ENCODE peak calls at places on chromosomes 4 and X, in five cellular contexts. L, F, E, T and Q are unnamed samples.
A peak's percentile ranks its signal among the peaks of the same experiment; 100 is the strongest.

GRCh38 chrX:17414839-17415238 is 39.8 kb downstream of the NHS start:
- DNase-seq in L (peak; percentile 16), F (no peak), E (no peak), T (no peak), Q (no peak)

GRCh38 chrX:13373807-13374187 is 53.9 kb upstream of the ATXN3L start:
- DNase-seq in L (no peak), F (no peak), E (no peak), T (no peak), Q (no peak)

GRCh38 chr4:76430519-76431388 is 4.3 kb upstream of the SHROOM3 start:
- DNase-seq in L (peak; percentile 73), F (peak; percentile 47), E (no peak), T (peak; percentile 65), Q (no peak)

GRCh38 chr4:182862166-182862875 is 54.9 kb downstream of the DCTD start:
- DNase-seq in L (peak; percentile 21), F (no peak), E (no peak), T (no peak), Q (no peak)

GRCh38 chrX:132488819-132489255 is at the start of gene MBNL3:
- DNase-seq in L (peak; percentile 73), F (peak; percentile 72), E (peak; percentile 26), T (peak; percentile 37), Q (peak; percentile 74)

GRCh38 chr4:40546972-40547371 is 82.7 kb downstream of the RBM47 start:
- DNase-seq in L (no peak), F (no peak), E (no peak), T (no peak), Q (no peak)

GRCh38 chr4:3342182-3342854 is 49.5 kb downstream of the RGS12 start:
- DNase-seq in L (no peak), F (no peak), E (no peak), T (no peak), Q (peak; percentile 11)

GRCh38 chr4:80529021-80529420 is 193.5 kb downstream of the CFAP299 start:
- DNase-seq in L (no peak), F (no peak), E (no peak), T (no peak), Q (no peak)

GRCh38 chrX:23616361-23616760 is 50.9 kb upstream of the PRDX4 start:
- DNase-seq in L (peak; percentile 34), F (peak; percentile 2), E (no peak), T (peak; percentile 1), Q (no peak)

GRCh38 chrX:48357681-48358080 is 1.2 kb upstream of the SSX3 start:
- DNase-seq in L (no peak), F (no peak), E (no peak), T (no peak), Q (no peak)

GRCh38 chr4:186067757-186068385 is 1.1 kb upstream of the TLR3 start:
- DNase-seq in L (peak; percentile 68), F (no peak), E (no peak), T (peak; percentile 74), Q (peak; percentile 3)

GRCh38 chrX:9587551-9588096 is 122.8 kb downstream of the TBL1X start:
- DNase-seq in L (no peak), F (no peak), E (no peak), T (no peak), Q (no peak)

GRCh38 chrX:108199041-108199440 is 107.5 kb downstream of the ATG4A start:
- DNase-seq in L (no peak), F (no peak), E (no peak), T (no peak), Q (no peak)

GRCh38 chr4:159495515-159496236 is 392.8 kb downstream of the RAPGEF2 start:
- DNase-seq in L (no peak), F (no peak), E (no peak), T (no peak), Q (no peak)

GRCh38 chr4:169621754-169622481 is 1.5 kb downstream of the CLCN3 start:
- DNase-seq in L (no peak), F (peak; percentile 16), E (no peak), T (peak; percentile 56), Q (peak; percentile 34)

GRCh38 chrX:40171513-40172168 is 73.9 kb upstream of the BCOR start:
- DNase-seq in L (peak; percentile 64), F (no peak), E (no peak), T (no peak), Q (no peak)

GRCh38 chr4:76767983-76768382 is 130.0 kb downstream of the SOWAHB start:
- DNase-seq in L (no peak), F (no peak), E (no peak), T (no peak), Q (no peak)

GRCh38 chr4:140726776-140727500 is 29.2 kb downstream of the TBC1D9 start:
- DNase-seq in L (no peak), F (no peak), E (no peak), T (peak; percentile 39), Q (no peak)

GRCh38 chr4:1537410-1538095 is 131.3 kb upstream of the NKX1-1 start:
- DNase-seq in L (no peak), F (no peak), E (no peak), T (no peak), Q (no peak)

GRCh38 chr4:167290684-167291083 is 56.4 kb upstream of the SPOCK3 start:
- DNase-seq in L (peak; percentile 29), F (peak; percentile 7), E (no peak), T (peak; percentile 26), Q (no peak)

GRCh38 chr4:107468812-107469211 is 251.2 kb downstream of the PAPSS1 start:
- DNase-seq in L (no peak), F (no peak), E (no peak), T (no peak), Q (no peak)

GRCh38 chrX:49992809-49993208 is 70.4 kb downstream of the CLCN5 start:
- DNase-seq in L (no peak), F (no peak), E (no peak), T (no peak), Q (no peak)

GRCh38 chr4:146978641-146979040 is 33.0 kb upstream of the TTC29 start:
- DNase-seq in L (no peak), F (no peak), E (no peak), T (no peak), Q (no peak)

GRCh38 chrX:136291824-136292223 is 8.9 kb upstream of the ADGRG4 start:
- DNase-seq in L (no peak), F (no peak), E (no peak), T (no peak), Q (no peak)

GRCh38 chr4:134470544-134470943 is 269.0 kb upstream of the PABPC4L start:
- DNase-seq in L (peak; percentile 42), F (no peak), E (no peak), T (peak; percentile 24), Q (no peak)

GRCh38 chrX:48508400-48509244 is at the start of gene PORCN:
- DNase-seq in L (peak; percentile 84), F (no peak), E (peak; percentile 40), T (peak; percentile 60), Q (peak; percentile 63)

GRCh38 chr4:96145671-96146070 is 305.8 kb downstream of the PDHA2 start:
- DNase-seq in L (no peak), F (no peak), E (no peak), T (no peak), Q (no peak)

GRCh38 chr4:186104114-186104894 is at the start of gene FAM149A:
- DNase-seq in L (peak; percentile 57), F (no peak), E (peak; percentile 3), T (peak; percentile 59), Q (no peak)

GRCh38 chrX:69072486-69073006 is 92.7 kb downstream of the PJA1 start:
- DNase-seq in L (no peak), F (no peak), E (no peak), T (no peak), Q (no peak)

GRCh38 chrX:72714471-72714916 is 388 bp upstream of the PHKA1 start:
- DNase-seq in L (peak; percentile 55), F (peak; percentile 58), E (no peak), T (peak; percentile 47), Q (no peak)

GRCh38 chrX:40056420-40056819 is 41.3 kb downstream of the BCOR start:
- DNase-seq in L (no peak), F (no peak), E (no peak), T (no peak), Q (no peak)

GRCh38 chr4:56658410-56659003 is 22.6 kb downstream of the HOPX start:
- DNase-seq in L (no peak), F (no peak), E (no peak), T (no peak), Q (no peak)

GRCh38 chrX:41386222-41386990 is 52.4 kb downstream of the DDX3X start:
- DNase-seq in L (no peak), F (no peak), E (no peak), T (no peak), Q (no peak)